ENCODE peak calls at places on chromosomes 1 and 21, in ten cellular contexts. W is activated CD8-positive, alpha-beta memory T cell treated with anti-CD3 and anti-CD28 coated beads, Interleukin-2, amount 10 ng/mL, durations not matched to agents 7 days and 5 days; N is activated CD8-positive, alpha-beta T cell treated with anti-CD3 and anti-CD28 coated beads, Interleukin-2, amount 10 ng/mL, durations not matched to agents 7 days and 5 days; A is activated T-cell treated with anti-CD3 and anti-CD28 coated beads, Interleukin-2, amount 50 U/mL, for 4 hours; Q is aorta; S is right cardiac atrium; B is omental fat pad; M is sciatic nerve; O is CD8-positive, alpha-beta T cell; T is stimulated activated memory B cell treated with anti-CD40 and anti-IgM and Interleukin-4, amounts not matched to agents 10 μg/mL and 1 μg/mL and 100 μg/mL, for 72 hours. V is an unnamed sample.

GRCh38 chr21:45929477-45929876 is 52.1 kb upstream of the COL6A1 start:
- ATAC-seq in W (no peak), N (no peak), A (no peak), Q (no peak), S (peak), B (no peak), M (no peak), O (no peak), T (no peak), V (peak)

GRCh38 chr1:175195798-175196197 is 3.2 kb upstream of the KIAA0040 start:
- ATAC-seq in W (no peak), N (no peak), A (no peak), Q (no peak), S (no peak), B (no peak), M (no peak), O (no peak), T (peak), V (peak)

GRCh38 chr1:83725735-83726360 is 273.1 kb downstream of the TTLL7 start:
- ATAC-seq in W (no peak), N (no peak), A (no peak), Q (no peak), S (no peak), B (no peak), M (no peak), O (no peak), T (no peak), V (no peak)

GRCh38 chr1:154590756-154591155 is 17.2 kb downstream of the ADAR start:
- ATAC-seq in W (no peak), N (no peak), A (no peak), Q (no peak), S (no peak), B (no peak), M (no peak), O (no peak), T (no peak), V (no peak)

GRCh38 chr1:31625561-31626272 is 8.2 kb downstream of the HCRTR1 start:
- ATAC-seq in W (no peak), N (no peak), A (peak), Q (no peak), S (no peak), B (no peak), M (peak), O (no peak), T (peak), V (no peak)

GRCh38 chr1:100584761-100585745 is 47.1 kb downstream of the GPR88 start:
- ATAC-seq in W (no peak), N (no peak), A (no peak), Q (peak), S (peak), B (no peak), M (peak), O (no peak), T (no peak), V (no peak)

GRCh38 chr1:164610528-164611222 is 51.7 kb downstream of the PBX1 start:
- ATAC-seq in W (no peak), N (no peak), A (no peak), Q (no peak), S (peak), B (no peak), M (peak), O (no peak), T (no peak), V (no peak)

GRCh38 chr1:97306504-97306903 is 584.9 kb downstream of the PTBP2 start:
- ATAC-seq in W (no peak), N (no peak), A (no peak), Q (no peak), S (no peak), B (no peak), M (no peak), O (no peak), T (no peak), V (no peak)

GRCh38 chr21:31318971-31319370 is 25.1 kb downstream of the TIAM1 start:
- ATAC-seq in W (no peak), N (no peak), A (no peak), Q (no peak), S (no peak), B (no peak), M (no peak), O (no peak), T (no peak), V (no peak)

GRCh38 chr21:15692711-15693110 is 37.1 kb upstream of the USP25 start:
- ATAC-seq in W (no peak), N (no peak), A (no peak), Q (no peak), S (no peak), B (no peak), M (no peak), O (no peak), T (no peak), V (no peak)

GRCh38 chr1:202263628-202264027 is 70.0 kb downstream of the LGR6 start:
- ATAC-seq in W (no peak), N (no peak), A (no peak), Q (no peak), S (no peak), B (no peak), M (no peak), O (no peak), T (no peak), V (no peak)